ENCODE peak calls at places on chromosomes 5 and 9, in six cellular contexts. One of them, this sample, is unnamed. For H3K36me3, the result is how much of the 10 kb centered on the place peaks cover.

GRCh38 chr9:129868571-129869486 is 33.6 kb downstream of the USP20 start:
- DNase-seq in lung: no peak
- DNase-seq in heart right ventricle: no peak
- DNase-seq in aorta: peak
- DNase-seq in gastrocnemius medialis: no peak
- DNase-seq in heart left ventricle: no peak
- DNase-seq in this sample: no peak

GRCh38 chr9:35570709-35571108 is 34.4 kb upstream of the TESK1 start:
- DNase-seq in lung: no peak
- DNase-seq in heart right ventricle: no peak
- DNase-seq in aorta: no peak
- DNase-seq in gastrocnemius medialis: no peak
- DNase-seq in heart left ventricle: no peak
- DNase-seq in this sample: no peak

GRCh38 chr9:100028201-100028784 is 70.5 kb downstream of the ERP44 start:
- DNase-seq in lung: peak
- DNase-seq in heart right ventricle: peak
- DNase-seq in aorta: peak
- DNase-seq in gastrocnemius medialis: peak
- DNase-seq in heart left ventricle: peak
- DNase-seq in this sample: peak

GRCh38 chr9:128323192-128323730 is 622 bp downstream of the COQ4 start:
- DNase-seq in lung: no peak
- DNase-seq in heart right ventricle: no peak
- DNase-seq in aorta: no peak
- DNase-seq in gastrocnemius medialis: no peak
- DNase-seq in heart left ventricle: no peak
- DNase-seq in this sample: no peak

GRCh38 chr5:156178117-156178516 is 148.8 kb upstream of the SGCD start:
- DNase-seq in lung: no peak
- DNase-seq in heart right ventricle: no peak
- DNase-seq in aorta: no peak
- DNase-seq in gastrocnemius medialis: no peak
- DNase-seq in heart left ventricle: peak
- DNase-seq in this sample: no peak

GRCh38 chr5:160787247-160787646 is 64.8 kb downstream of the ATP10B start:
- DNase-seq in lung: no peak
- DNase-seq in heart right ventricle: no peak
- DNase-seq in aorta: no peak
- DNase-seq in gastrocnemius medialis: no peak
- DNase-seq in heart left ventricle: no peak
- DNase-seq in this sample: no peak

GRCh38 chr9:72006481-72006880 is 53.9 kb downstream of the C9orf57 start:
- DNase-seq in lung: no peak
- DNase-seq in heart right ventricle: no peak
- DNase-seq in aorta: no peak
- DNase-seq in gastrocnemius medialis: no peak
- DNase-seq in heart left ventricle: no peak
- DNase-seq in this sample: no peak

GRCh38 chr5:167207081-167207480 is 1084.4 kb upstream of the WWC1 start:
- DNase-seq in lung: no peak
- DNase-seq in heart right ventricle: no peak
- DNase-seq in aorta: peak
- DNase-seq in gastrocnemius medialis: no peak
- DNase-seq in heart left ventricle: no peak
- DNase-seq in this sample: no peak

GRCh38 chr5:91151947-91152346 is 231.2 kb downstream of the ARRDC3 start:
- DNase-seq in lung: peak
- DNase-seq in heart right ventricle: peak
- DNase-seq in aorta: peak
- DNase-seq in gastrocnemius medialis: no peak
- DNase-seq in heart left ventricle: peak
- DNase-seq in this sample: peak

GRCh38 chr5:136276087-136276486 is 83.1 kb upstream of the SMIM32 start:
- DNase-seq in lung: no peak
- DNase-seq in heart right ventricle: no peak
- DNase-seq in aorta: no peak
- DNase-seq in gastrocnemius medialis: no peak
- DNase-seq in heart left ventricle: no peak
- DNase-seq in this sample: no peak

GRCh38 chr9:136401173-136401922 is 1.4 kb upstream of the SNAPC4 start:
- DNase-seq in lung: no peak
- DNase-seq in heart right ventricle: no peak
- DNase-seq in aorta: no peak
- DNase-seq in gastrocnemius medialis: no peak
- DNase-seq in heart left ventricle: no peak
- DNase-seq in this sample: no peak

GRCh38 chr5:132456553-132457361 is 33.8 kb downstream of the IRF1 start:
- DNase-seq in lung: peak
- DNase-seq in heart right ventricle: no peak
- DNase-seq in aorta: peak
- DNase-seq in gastrocnemius medialis: peak
- DNase-seq in heart left ventricle: peak
- DNase-seq in this sample: peak

GRCh38 chr5:127294829-127295228 is 4.2 kb downstream of the MEGF10 start:
- DNase-seq in lung: no peak
- DNase-seq in heart right ventricle: no peak
- DNase-seq in aorta: no peak
- DNase-seq in gastrocnemius medialis: no peak
- DNase-seq in heart left ventricle: no peak
- DNase-seq in this sample: no peak

GRCh38 chr9:121508415-121508814 is 8.8 kb upstream of the GGTA1 start:
- DNase-seq in lung: no peak
- DNase-seq in heart right ventricle: no peak
- DNase-seq in aorta: no peak
- DNase-seq in gastrocnemius medialis: no peak
- DNase-seq in heart left ventricle: no peak
- DNase-seq in this sample: no peak

GRCh38 chr9:126569036-126569435 is 44.7 kb upstream of the LMX1B start:
- DNase-seq in lung: no peak
- DNase-seq in heart right ventricle: no peak
- DNase-seq in aorta: no peak
- DNase-seq in gastrocnemius medialis: no peak
- DNase-seq in heart left ventricle: no peak
- DNase-seq in this sample: no peak

GRCh38 chr5:154366353-154366752 is 79.4 kb upstream of the SAP30L start:
- DNase-seq in lung: no peak
- DNase-seq in heart right ventricle: no peak
- DNase-seq in aorta: no peak
- DNase-seq in gastrocnemius medialis: no peak
- DNase-seq in heart left ventricle: no peak
- DNase-seq in this sample: no peak

GRCh38 chr5:167633931-167634341 is 657.5 kb upstream of the WWC1 start:
- DNase-seq in lung: no peak
- DNase-seq in heart right ventricle: no peak
- DNase-seq in aorta: no peak
- DNase-seq in gastrocnemius medialis: no peak
- DNase-seq in heart left ventricle: no peak
- DNase-seq in this sample: no peak

DNA sequence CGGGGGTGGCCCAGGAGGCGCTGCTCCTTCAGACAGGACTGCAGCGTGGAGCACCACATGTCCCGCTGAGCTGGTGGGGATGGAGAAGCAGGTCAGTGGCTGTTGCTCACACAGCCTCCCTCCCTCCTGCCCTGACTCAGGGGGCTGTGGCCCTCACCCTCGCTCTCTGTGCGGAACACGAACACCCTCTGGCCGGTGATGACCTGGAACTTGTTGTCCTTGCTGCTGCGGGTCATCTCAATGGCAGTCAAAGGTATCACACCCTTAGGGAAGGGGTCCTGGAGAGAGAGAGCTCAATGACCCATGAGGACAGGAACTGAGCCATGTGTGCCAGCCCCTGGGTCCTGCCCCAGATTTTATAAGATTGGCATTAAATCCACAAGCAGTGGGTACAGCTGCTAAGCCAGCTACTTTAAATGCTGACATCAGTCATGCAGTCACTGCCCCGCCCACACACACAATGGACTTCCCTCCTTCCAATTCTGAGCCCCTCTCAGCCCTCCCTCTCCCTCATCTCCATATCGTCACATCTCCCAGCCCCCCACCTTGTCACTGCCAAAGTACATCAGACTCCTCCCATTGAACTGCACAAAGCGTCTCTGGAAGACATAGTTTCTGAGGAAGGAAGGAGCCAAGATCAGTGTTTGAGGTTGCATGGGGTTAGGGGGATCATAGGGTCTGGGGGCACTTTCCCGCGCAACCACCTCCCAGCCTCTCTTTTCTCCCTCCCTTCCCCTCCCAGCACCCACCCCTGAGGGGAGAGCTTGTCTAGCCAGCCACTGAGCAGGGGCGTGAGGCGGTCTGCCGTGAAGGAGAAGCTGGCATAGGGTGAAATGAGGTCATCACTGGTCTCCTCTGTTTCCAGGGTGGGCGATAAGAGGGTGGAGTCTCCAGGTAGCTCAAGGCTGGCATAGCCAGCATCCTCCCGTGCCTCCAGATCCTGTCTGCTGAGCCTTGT is 8.9 kb downstream of the ARAP3 start:
- DNase-seq in lung: no peak
- DNase-seq in heart right ventricle: no peak
- DNase-seq in aorta: no peak
- DNase-seq in gastrocnemius medialis: no peak
- DNase-seq in heart left ventricle: no peak
- DNase-seq in this sample: no peak
- H3K36me3 ChIP-seq in lung: under half
- H3K36me3 ChIP-seq in heart right ventricle: half or more
- H3K36me3 ChIP-seq in aorta: under half
- H3K36me3 ChIP-seq in gastrocnemius medialis: under half
- H3K36me3 ChIP-seq in heart left ventricle: half or more
- H3K36me3 ChIP-seq in this sample: half or more

GRCh38 chr5:124647393-124647792 is 99.0 kb downstream of the ZNF608 start:
- DNase-seq in lung: no peak
- DNase-seq in heart right ventricle: no peak
- DNase-seq in aorta: no peak
- DNase-seq in gastrocnemius medialis: no peak
- DNase-seq in heart left ventricle: no peak
- DNase-seq in this sample: no peak

GRCh38 chr5:124651663-124652513 is 94.6 kb downstream of the ZNF608 start:
- DNase-seq in lung: peak
- DNase-seq in heart right ventricle: peak
- DNase-seq in aorta: peak
- DNase-seq in gastrocnemius medialis: peak
- DNase-seq in heart left ventricle: peak
- DNase-seq in this sample: no peak

GRCh38 chr5:124649548-124650501 is 96.6 kb downstream of the ZNF608 start:
- DNase-seq in lung: peak
- DNase-seq in heart right ventricle: peak
- DNase-seq in aorta: peak
- DNase-seq in gastrocnemius medialis: no peak
- DNase-seq in heart left ventricle: peak
- DNase-seq in this sample: peak

GRCh38 chr5:124650960-124651662 is 95.3 kb downstream of the ZNF608 start:
- DNase-seq in lung: no peak
- DNase-seq in heart right ventricle: no peak
- DNase-seq in aorta: no peak
- DNase-seq in gastrocnemius medialis: no peak
- DNase-seq in heart left ventricle: peak
- DNase-seq in this sample: peak

DNA sequence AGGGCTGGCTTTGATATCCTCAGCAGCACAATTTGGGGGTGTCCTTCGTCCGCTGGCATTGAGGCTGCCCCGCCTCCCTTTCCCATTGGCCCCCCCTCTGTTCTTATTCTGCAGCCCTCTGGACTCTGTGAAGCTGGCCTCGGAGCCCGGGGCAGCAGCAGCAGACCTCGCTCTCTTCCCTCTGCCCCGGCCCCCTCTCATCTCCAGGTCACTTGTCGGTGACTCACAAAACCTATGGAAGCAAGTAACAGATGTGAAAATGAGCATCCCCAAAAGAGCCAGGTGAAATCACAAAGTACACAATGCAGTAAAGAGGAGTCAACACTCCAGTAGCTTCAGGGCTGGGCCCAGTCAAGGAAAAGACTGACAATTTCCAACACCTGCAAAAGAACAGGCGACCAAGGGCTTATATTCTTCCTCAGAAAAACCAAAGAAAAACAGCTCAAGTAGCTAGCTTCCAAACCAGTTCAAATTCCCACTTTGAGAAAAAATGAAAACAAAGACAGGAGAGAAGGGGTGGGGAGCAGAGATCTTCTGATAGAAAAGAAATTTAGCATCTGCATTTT is 97.5 kb downstream of the ZNF608 start:
- DNase-seq in lung: no peak
- DNase-seq in heart right ventricle: no peak
- DNase-seq in aorta: no peak
- DNase-seq in gastrocnemius medialis: no peak
- DNase-seq in heart left ventricle: no peak
- DNase-seq in this sample: no peak
- H3K27ac ChIP-seq in lung: peak
- H3K27ac ChIP-seq in heart right ventricle: no peak
- H3K27ac ChIP-seq in aorta: no peak
- H3K27ac ChIP-seq in gastrocnemius medialis: peak
- H3K27ac ChIP-seq in heart left ventricle: peak
- H3K27ac ChIP-seq in this sample: peak

DNA sequence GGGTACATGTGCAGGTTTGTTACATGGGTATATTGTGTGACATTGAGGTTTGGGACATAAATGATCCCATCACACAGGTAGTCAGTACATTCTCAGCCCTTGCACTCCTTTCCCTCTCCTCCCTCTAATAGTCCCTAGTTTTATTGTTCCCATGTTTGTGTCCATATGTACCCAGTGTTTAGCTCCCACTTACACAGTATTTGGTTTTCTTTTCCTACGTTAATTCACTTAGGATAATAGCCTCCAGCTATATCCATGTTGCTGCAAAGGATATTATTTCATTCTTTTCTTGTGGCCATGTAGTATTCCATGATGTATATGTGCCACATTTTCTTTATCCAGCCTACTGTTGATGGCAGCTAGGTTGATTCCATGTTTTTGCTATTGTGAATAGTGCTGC is 27.4 kb downstream of the CNOT6 start:
- DNase-seq in lung: no peak
- DNase-seq in heart right ventricle: no peak
- DNase-seq in aorta: no peak
- DNase-seq in gastrocnemius medialis: no peak
- DNase-seq in heart left ventricle: no peak
- DNase-seq in this sample: no peak
- H3K4me3 ChIP-seq in lung: no peak
- H3K4me3 ChIP-seq in heart right ventricle: no peak
- H3K4me3 ChIP-seq in aorta: no peak
- H3K4me3 ChIP-seq in gastrocnemius medialis: no peak
- H3K4me3 ChIP-seq in heart left ventricle: no peak
- H3K4me3 ChIP-seq in this sample: no peak

DNA sequence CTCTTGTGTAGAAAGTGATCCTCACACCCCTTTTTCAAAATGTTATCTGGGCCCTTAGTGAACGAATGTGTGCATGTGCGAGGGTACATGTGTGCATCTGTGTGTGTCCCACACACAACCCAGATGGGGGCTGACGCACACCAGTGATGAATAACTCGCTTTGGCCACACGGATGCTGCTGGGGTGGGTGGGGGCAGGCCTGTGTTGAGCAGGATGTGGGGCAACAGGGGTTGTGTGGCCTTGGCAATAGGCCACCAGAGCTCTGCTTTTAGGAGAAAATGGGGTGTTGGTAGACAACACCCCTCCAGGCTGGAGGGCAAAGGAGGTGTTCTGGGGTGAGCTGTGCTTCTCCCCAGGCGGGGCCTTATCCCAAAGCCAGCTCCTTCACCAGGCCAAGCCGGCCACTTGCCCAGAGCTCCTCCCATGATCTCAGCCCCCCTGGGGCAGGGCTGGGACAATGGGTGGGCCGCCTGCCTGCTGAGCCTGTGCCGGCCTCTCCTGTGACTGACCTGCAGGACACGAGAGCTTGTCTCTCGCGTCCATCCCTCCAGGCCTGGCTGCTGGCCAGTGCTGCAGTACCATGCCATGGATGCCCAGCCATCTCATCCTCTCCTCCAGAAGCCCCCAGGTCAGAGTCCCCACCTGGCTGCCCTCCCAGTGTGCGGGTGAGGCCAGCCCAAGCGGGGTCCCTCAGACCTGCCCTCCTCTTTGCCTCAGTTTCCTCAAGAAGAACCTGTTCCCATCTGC is 1.7 kb downstream of the DBN1 start:
- DNase-seq in lung: no peak
- DNase-seq in heart right ventricle: peak
- DNase-seq in aorta: no peak
- DNase-seq in gastrocnemius medialis: no peak
- DNase-seq in heart left ventricle: peak
- DNase-seq in this sample: no peak
- H3K36me3 ChIP-seq in lung: under half
- H3K36me3 ChIP-seq in heart right ventricle: under half
- H3K36me3 ChIP-seq in aorta: under half
- H3K36me3 ChIP-seq in gastrocnemius medialis: under half
- H3K36me3 ChIP-seq in heart left ventricle: under half
- H3K36me3 ChIP-seq in this sample: half or more